ENCODE peak calls at places on chromosomes 3 and 15, in seven cellular contexts. E, W, I, N, V, H and S are unnamed samples.

GRCh38 chr3:197534348-197534725 is 21.4 kb downstream of the BDH1 start:
- DNase-seq in W (no peak), V (no peak), N (no peak), H (no peak), E (no peak), I (no peak), S (no peak)

GRCh38 chr15:67826717-67827560 is 1.6 kb downstream of the SKOR1 start:
- DNase-seq in N (no peak), V (no peak), H (no peak), W (no peak), I (no peak), E (no peak), S (no peak)

GRCh38 chr3:73401058-73401457 is 223.7 kb downstream of the PDZRN3 start:
- DNase-seq in E (no peak), W (no peak), V (no peak), H (no peak), N (no peak), I (no peak), S (no peak)

GRCh38 chr3:162670181-162670580 is 1173.6 kb downstream of the OTOL1 start:
- DNase-seq in N (no peak), W (no peak), I (no peak), E (no peak), V (peak), H (no peak), S (no peak)

GRCh38 chr3:129461022-129461421 is 21.0 kb downstream of the IFT122 start:
- DNase-seq in H (no peak), N (no peak), I (no peak), W (no peak), V (no peak), E (no peak), S (peak)

GRCh38 chr15:28911295-28911979 is 25.7 kb downstream of the APBA2 start:
- DNase-seq in N (no peak), I (no peak), E (no peak), W (no peak), H (peak), V (no peak), S (no peak)

GRCh38 chr15:81493246-81493645 is 119.2 kb upstream of the TMC3 start:
- DNase-seq in N (no peak), W (no peak), H (no peak), E (no peak), I (no peak), V (no peak), S (no peak)

GRCh38 chr3:172078244-172078643 is 38.9 kb downstream of the FNDC3B start:
- DNase-seq in N (no peak), I (no peak), V (no peak), H (no peak), E (no peak), W (no peak), S (no peak)

GRCh38 chr15:89196994-89197393 is 24.4 kb downstream of the RLBP1 start:
- DNase-seq in V (no peak), N (no peak), W (no peak), H (no peak), I (no peak), E (no peak), S (no peak)
- H3K4me3 ChIP-seq in V (no peak), N (no peak), W (no peak), H (no peak), I (no peak), E (no peak), S (no peak)

DNA sequence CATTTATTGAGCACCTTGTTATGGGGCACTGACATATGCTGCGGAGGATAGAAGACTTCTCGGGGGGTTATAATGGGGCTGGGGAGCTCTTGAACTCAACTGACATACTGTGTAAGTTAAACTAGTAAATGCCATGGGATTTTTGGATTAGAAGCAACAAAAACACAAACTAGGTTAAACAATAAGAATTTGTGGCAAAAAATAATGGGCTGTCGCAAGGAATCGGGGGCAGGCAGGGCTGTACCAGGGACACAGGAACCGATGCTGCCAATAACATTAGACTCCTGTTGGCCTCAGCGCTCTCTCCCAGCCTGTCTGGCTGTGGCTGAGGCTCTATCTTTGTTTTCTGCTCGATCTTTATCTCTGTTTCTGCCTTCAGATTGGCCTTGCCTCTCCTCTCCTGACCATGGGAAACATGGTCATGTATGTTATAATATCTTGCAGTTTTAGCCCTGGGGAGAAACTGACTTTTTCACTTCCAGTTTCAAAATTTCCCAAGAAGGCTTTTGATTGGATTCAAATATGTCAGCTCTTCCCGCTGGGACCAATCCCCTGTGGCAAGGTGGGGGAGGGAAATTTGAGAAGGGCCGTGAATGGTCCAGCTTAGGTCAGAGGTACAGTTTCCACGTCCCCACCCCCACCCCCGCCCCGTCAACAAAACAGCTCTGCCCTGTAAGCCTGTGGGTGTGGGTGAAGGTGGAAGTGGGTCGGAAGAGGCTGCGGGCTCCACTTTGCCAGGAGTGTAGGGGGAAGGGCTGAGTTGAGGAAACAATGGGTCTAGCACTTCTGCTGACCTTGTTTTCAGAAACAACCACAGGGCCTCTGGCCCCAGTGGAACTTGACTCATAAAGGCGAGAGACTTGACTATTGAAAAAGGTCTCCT is 161.0 kb upstream of the TBL1XR1 start:
- DNase-seq in W (no peak), N (no peak), V (no peak), H (peak), E (peak), I (peak), S (peak)
- H3K4me3 ChIP-seq in W (peak), N (no peak), V (no peak), H (peak), E (peak), I (peak), S (no peak)

DNA sequence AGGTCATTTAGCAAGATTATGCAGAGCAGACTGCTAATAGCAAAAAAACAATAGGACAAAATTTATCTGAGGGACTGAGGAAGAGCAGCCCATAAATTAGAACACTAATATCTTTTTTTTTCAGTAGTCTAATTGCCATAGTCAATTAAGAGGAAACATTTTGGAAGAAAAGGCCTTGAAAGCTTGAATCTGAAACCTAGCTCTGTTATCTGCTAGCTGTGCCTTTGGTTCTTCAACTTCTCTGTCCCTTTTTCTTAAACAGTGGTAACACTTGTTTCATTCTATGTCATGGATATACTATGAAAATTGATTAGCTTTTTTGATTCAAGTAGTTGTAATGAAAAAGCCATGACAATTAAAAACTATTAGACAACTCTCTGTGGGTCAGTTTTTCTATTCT is 1.7 kb downstream of the ATR start:
- DNase-seq in N (peak), I (no peak), W (no peak), V (no peak), H (no peak), E (no peak), S (no peak)
- H3K4me3 ChIP-seq in N (peak), I (peak), W (no peak), V (peak), H (no peak), E (no peak), S (no peak)

GRCh38 chr3:174438501-174439156 is 420.5 kb upstream of the NAALADL2 start:
- DNase-seq in N (no peak), E (no peak), W (no peak), V (no peak), H (peak), I (no peak), S (peak)

GRCh38 chr3:174440350-174440716 is 418.8 kb upstream of the NAALADL2 start:
- DNase-seq in H (no peak), E (no peak), W (no peak), I (no peak), N (no peak), V (peak), S (peak)

GRCh38 chr3:174441588-174442316 is 417.4 kb upstream of the NAALADL2 start:
- DNase-seq in V (no peak), E (no peak), I (no peak), H (no peak), N (no peak), W (no peak), S (no peak)

GRCh38 chr3:174440741-174441587 is 418.2 kb upstream of the NAALADL2 start:
- DNase-seq in W (peak), E (peak), V (peak), H (peak), I (peak), N (peak), S (peak)

DNA sequence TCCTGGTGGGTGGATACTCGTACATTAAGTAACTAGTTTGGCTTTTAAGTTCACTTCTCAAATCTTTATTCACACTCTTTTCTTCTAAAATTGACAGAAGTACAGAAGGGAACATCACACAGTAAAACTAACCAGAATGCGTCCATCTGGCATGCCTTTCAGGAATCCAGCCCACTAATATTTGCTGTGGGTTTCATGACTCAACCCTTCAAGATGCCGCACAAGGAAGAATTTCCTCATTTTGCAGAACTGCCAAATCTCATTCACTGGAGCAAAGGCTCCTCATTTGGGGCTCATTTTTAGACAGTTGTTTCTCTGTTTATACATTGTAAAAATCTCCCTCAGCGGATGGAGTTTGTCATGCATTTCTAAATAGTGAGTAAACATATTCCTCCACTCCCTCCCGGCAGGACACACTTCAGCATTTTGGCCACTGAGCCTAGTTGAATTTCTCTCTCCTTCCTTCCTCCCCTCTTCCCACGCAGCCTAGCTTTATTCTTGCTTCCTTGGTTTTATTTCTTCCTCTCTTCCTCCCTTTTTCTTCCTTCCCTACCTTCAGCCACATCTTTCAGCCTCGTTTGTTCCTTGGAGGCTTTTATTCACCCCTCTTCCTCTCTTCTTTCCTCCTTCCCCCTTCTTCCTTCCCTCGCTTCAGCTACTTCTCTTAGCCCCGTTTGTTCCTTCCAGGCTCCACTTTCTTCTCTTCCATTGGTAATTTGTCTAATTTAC is 419.3 kb upstream of the NAALADL2 start:
- DNase-seq in H (peak), N (no peak), E (no peak), W (no peak), V (no peak), I (no peak), S (peak)
- H3K4me3 ChIP-seq in H (peak), N (peak), E (peak), W (peak), V (peak), I (no peak), S (peak)

DNA sequence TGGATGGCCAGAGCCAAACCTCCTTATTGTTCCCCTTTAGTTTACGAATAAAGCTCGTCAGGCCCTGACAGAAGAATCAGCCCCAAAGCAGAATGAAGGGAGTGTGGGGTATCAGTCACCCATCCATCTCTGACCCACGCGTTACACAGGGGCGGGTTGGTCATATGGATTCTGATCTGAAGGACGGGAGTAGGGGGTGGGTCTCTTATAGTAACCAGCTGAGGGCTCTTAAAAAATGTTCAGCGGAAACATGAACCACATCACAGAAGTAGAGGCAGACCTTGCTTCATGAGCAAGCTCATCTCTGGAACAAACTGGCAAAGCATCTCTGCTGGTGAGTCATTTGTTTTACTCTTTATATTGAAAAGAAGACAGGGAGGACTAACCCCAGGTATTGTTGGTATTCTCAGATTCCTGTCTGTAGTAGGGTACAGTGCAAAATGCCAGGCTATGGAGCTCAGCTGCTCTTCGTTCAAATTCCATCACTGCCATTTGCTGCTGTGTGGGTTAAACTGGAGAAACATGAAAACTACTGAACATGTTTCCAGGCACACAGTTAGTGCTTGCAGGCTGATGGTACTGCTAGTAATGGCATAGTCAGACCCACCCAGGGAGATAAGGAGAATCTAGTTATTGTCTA is at the start of gene CXCR6:
- DNase-seq in E (no peak), N (no peak), V (peak), I (no peak), W (no peak), H (no peak), S (no peak)
- H3K4me3 ChIP-seq in E (no peak), N (no peak), V (no peak), I (no peak), W (no peak), H (no peak), S (no peak)

DNA sequence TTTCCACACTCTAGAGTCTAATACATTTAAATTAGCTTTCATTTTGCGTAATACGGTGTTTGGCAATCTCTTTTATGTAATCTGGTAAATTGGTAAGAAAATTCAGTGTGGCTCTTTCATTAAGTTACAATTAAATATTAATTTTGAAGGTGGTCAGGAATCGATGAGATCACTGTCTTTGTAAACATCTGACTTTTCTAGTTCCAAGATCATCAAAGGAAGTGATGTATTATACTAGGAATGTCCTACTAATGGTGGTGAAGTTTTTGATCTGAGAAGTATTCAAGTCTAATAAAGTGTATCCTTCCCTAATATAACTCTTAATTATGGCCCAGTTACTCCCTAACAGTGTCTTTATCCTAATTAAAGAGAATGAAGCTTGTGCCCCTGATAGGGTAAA is 1.1 kb upstream of the UTS2B start:
- DNase-seq in I (no peak), W (no peak), E (no peak), N (no peak), V (no peak), H (no peak), S (no peak)
- H3K4me3 ChIP-seq in I (peak), W (no peak), E (peak), N (no peak), V (no peak), H (no peak), S (peak)

GRCh38 chr3:50155891-50156290 is 767 bp downstream of the SEMA3F start:
- DNase-seq in E (no peak), N (no peak), H (no peak), W (no peak), V (no peak), I (no peak), S (no peak)
- H3K4me3 ChIP-seq in E (peak), N (no peak), H (peak), W (peak), V (no peak), I (no peak), S (peak)

GRCh38 chr15:70473623-70474366 is 289.6 kb downstream of the UACA start:
- DNase-seq in W (no peak), N (no peak), I (no peak), H (no peak), V (no peak), E (no peak), S (no peak)

GRCh38 chr15:70475921-70476320 is 287.4 kb downstream of the UACA start:
- DNase-seq in H (no peak), W (no peak), E (no peak), I (no peak), V (no peak), N (no peak), S (no peak)

GRCh38 chr15:70475439-70475781 is 287.9 kb downstream of the UACA start:
- DNase-seq in H (no peak), V (no peak), N (no peak), I (no peak), W (no peak), E (no peak), S (no peak)

GRCh38 chr15:70474367-70474681 is 289.0 kb downstream of the UACA start:
- DNase-seq in I (no peak), H (no peak), V (no peak), N (no peak), E (no peak), W (no peak), S (no peak)

GRCh38 chr15:70474682-70475438 is 288.5 kb downstream of the UACA start:
- DNase-seq in V (peak), W (no peak), H (no peak), E (peak), I (no peak), N (no peak), S (no peak)
- H3K4me3 ChIP-seq in V (no peak), W (no peak), H (no peak), E (peak), I (no peak), N (no peak), S (no peak)